ENCODE peak calls at places on chromosomes 6 and 20, in eight cellular contexts. X is AG09319, C is fibroblast of the aortic adventitia, L is RWPE1, G is HEK293T, R is hypothalamus, D is natural killer cell, V is T-cell. Y is an unnamed sample.

GRCh38 chr6:5083813-5084191 is 1.3 kb upstream of the PPP1R3G start:
- DNase-seq in X (no peak), C (no peak), L (no peak), G (no peak), R (no peak), D (no peak), V (no peak), Y (no peak)

GRCh38 chr20:12276011-12276673 is 358.4 kb downstream of the BTBD3 start:
- DNase-seq in X (no peak), C (no peak), L (no peak), G (no peak), R (no peak), D (no peak), V (no peak), Y (no peak)

GRCh38 chr6:41343641-41344187 is 8.3 kb downstream of the NCR2 start:
- DNase-seq in X (no peak), C (no peak), L (no peak), G (no peak), R (no peak), D (no peak), V (no peak), Y (no peak)

GRCh38 chr6:152118224-152118623 is 310.7 kb downstream of the ESR1 start:
- DNase-seq in X (no peak), C (no peak), L (no peak), G (no peak), R (no peak), D (no peak), V (no peak), Y (no peak)

GRCh38 chr20:35023624-35024023 is 68.0 kb downstream of the MYH7B start:
- DNase-seq in X (no peak), C (no peak), L (no peak), G (no peak), R (no peak), D (no peak), V (no peak), Y (no peak)

GRCh38 chr6:41546866-41547798 is 951 bp downstream of the FOXP4 start:
- DNase-seq in X (no peak), C (peak), L (peak), G (peak), R (no peak), D (peak), V (no peak), Y (no peak)

GRCh38 chr6:168841609-168842278 is 400.8 kb downstream of the SMOC2 start:
- DNase-seq in X (no peak), C (no peak), L (no peak), G (no peak), R (no peak), D (no peak), V (no peak), Y (no peak)

GRCh38 chr6:34142599-34142998 is 3.3 kb downstream of the GRM4 start:
- DNase-seq in X (no peak), C (no peak), L (no peak), G (no peak), R (no peak), D (no peak), V (no peak), Y (no peak)

GRCh38 chr6:45709834-45710233 is 305.8 kb downstream of the CLIC5 start:
- DNase-seq in X (no peak), C (no peak), L (no peak), G (no peak), R (no peak), D (no peak), V (no peak), Y (no peak)

GRCh38 chr20:63756648-63756991 is 17.0 kb downstream of the SLC2A4RG start:
- DNase-seq in X (no peak), C (no peak), L (no peak), G (no peak), R (no peak), D (peak), V (no peak), Y (no peak)

GRCh38 chr6:73951186-73951585 is 255.2 kb downstream of the CD109 start:
- DNase-seq in X (no peak), C (peak), L (no peak), G (no peak), R (no peak), D (no peak), V (no peak), Y (peak)

GRCh38 chr6:112298816-112299281 is 44.5 kb upstream of the LAMA4 start:
- DNase-seq in X (no peak), C (peak), L (peak), G (no peak), R (no peak), D (no peak), V (no peak), Y (peak)

GRCh38 chr20:58743076-58743566 is 50.5 kb downstream of the NPEPL1 start:
- DNase-seq in X (no peak), C (no peak), L (no peak), G (peak), R (no peak), D (no peak), V (no peak), Y (no peak)

GRCh38 chr6:149963212-149963461 is 606 bp upstream of the ULBP1 start:
- DNase-seq in X (no peak), C (peak), L (peak), G (peak), R (no peak), D (no peak), V (no peak), Y (no peak)

GRCh38 chr6:168902075-168902474 is 351.6 kb downstream of the THBS2 start:
- DNase-seq in X (no peak), C (no peak), L (no peak), G (no peak), R (no peak), D (no peak), V (no peak), Y (no peak)

GRCh38 chr6:109381007-109381746 is 1.1 kb downstream of the CD164 start:
- DNase-seq in X (no peak), C (peak), L (no peak), G (no peak), R (no peak), D (no peak), V (no peak), Y (no peak)

GRCh38 chr6:5125152-5126006 is 40.2 kb downstream of the PPP1R3G start:
- DNase-seq in X (no peak), C (peak), L (peak), G (no peak), R (no peak), D (no peak), V (no peak), Y (peak)

GRCh38 chr6:53956068-53956711 is 155.1 kb upstream of the MLIP start:
- DNase-seq in X (peak), C (peak), L (peak), G (peak), R (no peak), D (no peak), V (no peak), Y (peak)

GRCh38 chr20:3924304-3925112 is 35.3 kb downstream of the PANK2 start:
- DNase-seq in X (no peak), C (no peak), L (no peak), G (no peak), R (no peak), D (no peak), V (no peak), Y (no peak)

GRCh38 chr6:5025911-5026819 is 22.3 kb upstream of the RPP40 start:
- DNase-seq in X (no peak), C (peak), L (no peak), G (peak), R (no peak), D (no peak), V (no peak), Y (no peak)

GRCh38 chr6:133240511-133241087 is 558 bp upstream of the EYA4 start:
- DNase-seq in X (no peak), C (no peak), L (no peak), G (peak), R (no peak), D (no peak), V (no peak), Y (no peak)

GRCh38 chr6:153084393-153084792 is 46.7 kb downstream of the RGS17 start:
- DNase-seq in X (no peak), C (peak), L (no peak), G (no peak), R (no peak), D (no peak), V (no peak), Y (peak)

GRCh38 chr6:54194067-54194466 is 82.8 kb downstream of the MLIP start:
- DNase-seq in X (no peak), C (peak), L (peak), G (no peak), R (no peak), D (no peak), V (no peak), Y (no peak)

GRCh38 chr6:126337323-126337722 is 2.6 kb upstream of the CENPW start:
- DNase-seq in X (peak), C (peak), L (no peak), G (no peak), R (no peak), D (no peak), V (no peak), Y (peak)

GRCh38 chr20:32479697-32480140 is 105.4 kb downstream of the NOL4L start:
- DNase-seq in X (no peak), C (no peak), L (no peak), G (no peak), R (no peak), D (no peak), V (no peak), Y (no peak)

GRCh38 chr6:79078057-79078969 is at the start of gene PHIP:
- DNase-seq in X (peak), C (peak), L (peak), G (peak), R (peak), D (peak), V (peak), Y (peak)

GRCh38 chr6:47207261-47207660 is 102.4 kb downstream of the TNFRSF21 start:
- DNase-seq in X (no peak), C (no peak), L (no peak), G (no peak), R (no peak), D (no peak), V (no peak), Y (no peak)

GRCh38 chr6:134447423-134447822 is 129.5 kb upstream of the SGK1 start:
- DNase-seq in X (no peak), C (peak), L (no peak), G (no peak), R (no peak), D (no peak), V (no peak), Y (peak)

GRCh38 chr20:63782051-63782471 is 42.5 kb downstream of the SLC2A4RG start:
- DNase-seq in X (no peak), C (no peak), L (no peak), G (peak), R (no peak), D (no peak), V (peak), Y (no peak)

GRCh38 chr20:51526754-51527153 is 15.8 kb downstream of the NFATC2 start:
- DNase-seq in X (no peak), C (no peak), L (no peak), G (no peak), R (no peak), D (no peak), V (no peak), Y (no peak)

GRCh38 chr6:118495639-118496296 is 52.3 kb upstream of the PLN start:
- DNase-seq in X (no peak), C (no peak), L (peak), G (no peak), R (no peak), D (no peak), V (no peak), Y (peak)

GRCh38 chr6:145044606-145045275 is 690.6 kb downstream of the EPM2A start:
- DNase-seq in X (peak), C (peak), L (no peak), G (no peak), R (no peak), D (no peak), V (no peak), Y (peak)

GRCh38 chr6:54805077-54805476 is 41.5 kb upstream of the FAM83B start:
- DNase-seq in X (no peak), C (peak), L (no peak), G (no peak), R (no peak), D (no peak), V (no peak), Y (no peak)

GRCh38 chr20:50678213-50678898 is 13.0 kb downstream of the RIPOR3 start:
- DNase-seq in X (no peak), C (peak), L (peak), G (no peak), R (no peak), D (no peak), V (no peak), Y (no peak)

GRCh38 chr20:46350201-46350985 is 42.1 kb upstream of the CDH22 start:
- DNase-seq in X (peak), C (peak), L (no peak), G (no peak), R (no peak), D (no peak), V (no peak), Y (peak)

GRCh38 chr6:166581091-166581511 is 5.4 kb downstream of the RAMACL start:
- DNase-seq in X (no peak), C (no peak), L (no peak), G (no peak), R (no peak), D (no peak), V (no peak), Y (no peak)

GRCh38 chr6:159777240-159777904 is 12.0 kb downstream of the TCP1 start:
- DNase-seq in X (no peak), C (no peak), L (no peak), G (no peak), R (no peak), D (no peak), V (no peak), Y (no peak)